ENCODE peak calls at places on chromosomes 16 and 17, in nine cellular contexts. S is upper lobe of left lung; V is HCT116; D is cardiac muscle cell; G is CD8-positive, alpha-beta memory T cell; E is astrocyte; Q is adipocyte; I is mucosa of descending colon; O is heart left ventricle. C is an unnamed sample. For H3K4me1 and H3K9me3, the result is how much of the 10 kb centered on the place peaks cover.

GRCh38 chr17:47848198-47848513 is 2.8 kb downstream of the SP6 start:
- DNase-seq in G (no peak), E (no peak), I (no peak), V (no peak), O (no peak), S (no peak), D (no peak), Q (no peak), C (no peak)

GRCh38 chr17:67420994-67421393 is 43.9 kb downstream of the PITPNC1 start:
- DNase-seq in E (no peak), S (no peak), G (no peak), V (no peak), Q (no peak), D (no peak), I (peak), O (no peak), C (no peak)

GRCh38 chr17:29256735-29257466 is 10.2 kb downstream of the CRYBA1 start:
- DNase-seq in V (no peak), E (peak), G (no peak), O (no peak), Q (peak), D (no peak), I (no peak), S (no peak), C (no peak)

GRCh38 chr16:19696312-19696711 is 21.7 kb downstream of the KNOP1 start:
- DNase-seq in D (no peak), V (no peak), G (peak), O (peak), Q (peak), I (peak), S (peak), E (peak), C (peak)

GRCh38 chr16:52751035-52751434 is 204.1 kb upstream of the TOX3 start:
- DNase-seq in D (no peak), O (no peak), I (no peak), V (no peak), E (no peak), S (no peak), Q (no peak), G (no peak), C (no peak)

GRCh38 chr17:78239489-78239931 is 8.1 kb downstream of the TMEM235 start:
- DNase-seq in V (no peak), O (no peak), S (no peak), I (no peak), D (no peak), G (no peak), E (no peak), Q (no peak), C (no peak)

GRCh38 chr17:34090593-34090992 is 164.5 kb upstream of the CCL2 start:
- DNase-seq in I (no peak), Q (no peak), O (no peak), V (no peak), S (no peak), D (no peak), G (no peak), E (no peak), C (no peak)

GRCh38 chr17:79987187-79987889 is 48.3 kb downstream of the TBC1D16 start:
- DNase-seq in Q (peak), V (peak), S (no peak), E (no peak), D (no peak), G (peak), I (no peak), O (peak), C (no peak)

GRCh38 chr17:40486513-40487370 is 14.7 kb downstream of the TNS4 start:
- DNase-seq in I (no peak), O (peak), E (peak), S (no peak), Q (peak), V (peak), D (no peak), G (no peak), C (no peak)

GRCh38 chr17:57135748-57136342 is 50.8 kb downstream of the AKAP1 start:
- DNase-seq in D (no peak), Q (no peak), O (no peak), E (no peak), S (no peak), I (no peak), V (no peak), G (no peak), C (no peak)

GRCh38 chr17:79221597-79221996 is 147.0 kb downstream of the ENGASE start:
- DNase-seq in D (no peak), I (no peak), O (peak), Q (no peak), E (no peak), G (no peak), V (no peak), S (no peak), C (no peak)

GRCh38 chr17:38879878-38880727 is 10.2 kb downstream of the LASP1 start:
- DNase-seq in I (no peak), V (no peak), Q (peak), D (peak), S (no peak), E (peak), O (no peak), G (no peak), C (no peak)

GRCh38 chr17:33686171-33686570 is 393.1 kb upstream of the ASIC2 start:
- DNase-seq in I (peak), E (no peak), S (no peak), V (no peak), G (no peak), Q (no peak), D (no peak), O (no peak), C (no peak)

GRCh38 chr16:88882358-88883030 is 16.0 kb upstream of the PABPN1L start:
- DNase-seq in I (peak), S (no peak), V (peak), E (no peak), D (no peak), O (no peak), G (no peak), Q (no peak), C (no peak)

GRCh38 chr17:6554336-6554735 is 2.0 kb downstream of the PITPNM3 start:
- DNase-seq in D (no peak), S (no peak), O (no peak), G (no peak), V (no peak), E (no peak), I (no peak), Q (no peak), C (no peak)

GRCh38 chr17:46081018-46081320 is 81.9 kb downstream of the STH start:
- DNase-seq in S (no peak), G (no peak), O (no peak), D (no peak), V (no peak), Q (no peak), I (no peak), E (no peak), C (no peak)

GRCh38 chr17:165939-166338 is 15.5 kb downstream of the DOC2B start:
- DNase-seq in V (no peak), I (no peak), D (no peak), E (no peak), O (no peak), Q (no peak), S (no peak), G (no peak), C (no peak)

GRCh38 chr17:17692353-17693252 is 11.3 kb downstream of the RAI1 start:
- DNase-seq in Q (no peak), I (no peak), E (no peak), D (no peak), G (no peak), O (no peak), S (no peak), V (no peak), C (no peak)

GRCh38 chr17:63082952-63083351 is 116.9 kb downstream of the TANC2 start:
- DNase-seq in G (no peak), E (peak), V (no peak), O (no peak), D (no peak), I (no peak), S (no peak), Q (peak), C (no peak)

GRCh38 chr16:87499189-87499486 is 6.3 kb upstream of the ZCCHC14 start:
- DNase-seq in V (no peak), Q (peak), D (no peak), S (no peak), E (peak), I (no peak), G (no peak), O (no peak), C (no peak)

GRCh38 chr17:40076101-40076498 is 13.3 kb downstream of the THRA start:
- DNase-seq in Q (no peak), G (no peak), O (no peak), E (no peak), D (no peak), V (no peak), S (no peak), I (no peak), C (no peak)

GRCh38 chr16:55955845-55956244 is 80.7 kb upstream of the CES5A start:
- DNase-seq in I (peak), S (no peak), E (no peak), Q (no peak), V (no peak), G (no peak), O (peak), D (no peak), C (no peak)

GRCh38 chr17:76384987-76385891 is 830 bp downstream of the SPHK1 start:
- DNase-seq in Q (peak), S (peak), V (no peak), D (peak), E (peak), G (no peak), O (peak), I (peak), C (no peak)
- H3K4me1 ChIP-seq in Q (under half), S (half or more), V (under half), D (under half), E (under half), G (under half), O (under half), I (under half), C (under half)

DNA sequence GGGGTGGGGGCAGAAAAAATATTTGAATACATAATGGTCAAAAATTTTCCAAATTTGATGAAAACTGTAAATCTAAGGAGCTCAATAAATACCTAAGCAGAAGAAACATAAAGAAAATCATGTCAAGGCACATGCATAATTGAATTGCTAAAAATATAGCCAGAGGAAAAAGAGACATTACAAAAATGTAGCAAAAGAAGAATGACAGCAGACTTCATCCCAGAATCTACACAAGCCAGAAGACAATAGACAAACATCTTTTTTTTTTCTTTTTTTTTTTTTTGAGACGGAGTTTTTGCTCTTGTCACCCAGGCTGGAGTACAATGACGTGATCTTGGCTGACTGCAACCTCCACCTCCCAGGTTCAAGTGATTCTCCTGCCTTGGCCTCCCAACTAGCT is 62.0 kb upstream of the ATP2A3 start:
- DNase-seq in Q (no peak), S (no peak), D (no peak), I (no peak), V (no peak), E (no peak), G (no peak), O (no peak), C (no peak)
- H3K9me3 ChIP-seq in Q (half or more), S (under half), D (under half), I (under half), V (under half), E (under half), G (under half), O (under half), C (under half)

GRCh38 chr16:11560701-11561439 is 25.8 kb downstream of the LITAF start:
- DNase-seq in Q (peak), E (no peak), I (peak), D (no peak), S (peak), G (peak), V (no peak), O (no peak), C (no peak)
- H3K4me1 ChIP-seq in Q (under half), E (under half), I (under half), D (under half), S (under half), G (half or more), V (under half), O (under half), C (under half)

GRCh38 chr16:61579195-61579594 is 457.0 kb downstream of the CDH8 start:
- DNase-seq in E (no peak), V (no peak), S (no peak), G (no peak), Q (no peak), I (no peak), D (no peak), O (no peak), C (no peak)
- H3K9me3 ChIP-seq in E (under half), V (under half), S (under half), G (under half), Q (under half), I (under half), D (under half), O (under half), C (under half)

GRCh38 chr16:574021-574760 is 4.4 kb downstream of the PIGQ start:
- DNase-seq in O (no peak), D (no peak), E (no peak), Q (no peak), V (no peak), S (no peak), G (no peak), I (no peak), C (no peak)
- H3K4me1 ChIP-seq in O (under half), D (under half), E (under half), Q (under half), V (under half), S (under half), G (under half), I (under half), C (under half)

DNA sequence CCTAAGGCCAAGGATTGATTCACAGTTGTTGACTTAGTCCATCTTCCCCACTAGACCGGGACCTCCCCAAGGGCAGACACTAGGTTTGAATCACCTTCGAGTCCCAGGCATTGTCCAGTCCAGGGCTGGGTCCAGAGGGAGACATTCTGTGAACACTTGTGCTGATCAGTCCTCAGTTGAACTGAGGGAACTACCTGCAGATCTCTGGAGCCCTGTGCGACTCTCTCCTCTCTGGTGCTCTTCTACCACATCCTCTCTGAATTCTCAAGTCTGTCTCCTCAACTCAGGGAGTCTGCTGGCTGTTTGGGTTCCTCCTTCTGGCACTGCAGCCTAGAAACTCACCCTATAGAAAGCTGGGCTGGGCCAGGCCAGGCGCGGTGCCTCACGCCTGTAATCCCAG is 10.8 kb downstream of the ZNF232 start:
- DNase-seq in E (no peak), O (no peak), I (no peak), G (no peak), S (no peak), Q (no peak), V (no peak), D (no peak), C (no peak)
- H3K9me3 ChIP-seq in E (under half), O (under half), I (under half), G (under half), S (under half), Q (half or more), V (under half), D (under half), C (under half)

GRCh38 chr17:82697808-82698064 is 762 bp downstream of the RAB40B start:
- DNase-seq in S (no peak), G (no peak), V (no peak), D (no peak), Q (no peak), O (no peak), I (no peak), E (no peak), C (no peak)

GRCh38 chr17:82696916-82697807 is 1.3 kb downstream of the RAB40B start:
- DNase-seq in O (peak), Q (peak), V (no peak), I (peak), S (no peak), D (no peak), G (no peak), E (no peak), C (no peak)

GRCh38 chr17:82698065-82698973 is at the start of gene RAB40B:
- DNase-seq in V (peak), S (peak), Q (peak), G (peak), D (peak), O (peak), I (peak), E (peak), C (peak)

GRCh38 chr17:82699551-82699950 is 1.1 kb upstream of the RAB40B start:
- DNase-seq in S (no peak), Q (no peak), I (no peak), G (no peak), O (no peak), V (no peak), E (no peak), D (no peak), C (no peak)

GRCh38 chr17:82698974-82699442 is 510 bp upstream of the RAB40B start:
- DNase-seq in Q (no peak), D (no peak), G (no peak), O (no peak), I (no peak), E (no peak), V (no peak), S (no peak), C (no peak)
- H3K4me1 ChIP-seq in Q (under half), D (under half), G (under half), O (under half), I (under half), E (under half), V (under half), S (under half), C (under half)

GRCh38 chr17:22570144-22570845 is 878.0 kb downstream of the KCNJ18 start:
- DNase-seq in G (no peak), D (no peak), O (no peak), Q (no peak), E (no peak), S (no peak), V (no peak), I (no peak), C (no peak)

GRCh38 chr17:22569459-22570143 is 877.3 kb downstream of the KCNJ18 start:
- DNase-seq in O (no peak), Q (no peak), V (no peak), S (no peak), E (no peak), I (no peak), D (no peak), G (no peak), C (no peak)
- H3K9me3 ChIP-seq in O (under half), Q (under half), V (under half), S (under half), E (under half), I (under half), D (under half), G (under half), C (under half)